ENCODE peak calls at places on chromosomes 5 and 9, in five cellular contexts. One of them, this sample, is unnamed.
A peak's percentile ranks its signal among the peaks of the same experiment; 100 is the strongest.

GRCh38 chr9:15936316-15936869 is 383.6 kb downstream of the CCDC171 start:
- DNase-seq in kidney: peak; percentile 38
- DNase-seq in EL: peak; percentile 61
- DNase-seq in mesendoderm: no peak
- DNase-seq in HFF-Myc: peak; percentile 70
- DNase-seq in this sample: no peak

GRCh38 chr9:114497727-114498382 is 7.4 kb downstream of the WHRN start:
- DNase-seq in kidney: no peak
- DNase-seq in EL: no peak
- DNase-seq in mesendoderm: no peak
- DNase-seq in HFF-Myc: no peak
- DNase-seq in this sample: no peak

GRCh38 chr9:99778308-99778707 is 43.4 kb upstream of the NR4A3 start:
- DNase-seq in kidney: no peak
- DNase-seq in EL: peak; percentile 79
- DNase-seq in mesendoderm: no peak
- DNase-seq in HFF-Myc: peak; percentile 48
- DNase-seq in this sample: no peak

GRCh38 chr9:135288054-135288453 is 191.5 kb upstream of the PPP1R26 start:
- DNase-seq in kidney: peak; percentile 55
- DNase-seq in EL: no peak
- DNase-seq in mesendoderm: no peak
- DNase-seq in HFF-Myc: no peak
- DNase-seq in this sample: no peak

GRCh38 chr9:87039809-87040392 is 92.6 kb upstream of the GAS1 start:
- DNase-seq in kidney: no peak
- DNase-seq in EL: peak; percentile 27
- DNase-seq in mesendoderm: no peak
- DNase-seq in HFF-Myc: no peak
- DNase-seq in this sample: no peak

GRCh38 chr9:14466429-14466818 is 152.5 kb upstream of the NFIB start:
- DNase-seq in kidney: no peak
- DNase-seq in EL: no peak
- DNase-seq in mesendoderm: no peak
- DNase-seq in HFF-Myc: no peak
- DNase-seq in this sample: no peak

GRCh38 chr9:133119461-133120342 is 1.3 kb downstream of the RALGDS start:
- DNase-seq in kidney: peak; percentile 80
- DNase-seq in EL: no peak
- DNase-seq in mesendoderm: no peak
- DNase-seq in HFF-Myc: no peak
- DNase-seq in this sample: no peak

GRCh38 chr9:77456829-77457437 is 191.2 kb downstream of the GNA14 start:
- DNase-seq in kidney: peak; percentile 85
- DNase-seq in EL: peak; percentile 90
- DNase-seq in mesendoderm: peak; percentile 95
- DNase-seq in HFF-Myc: peak; percentile 80
- DNase-seq in this sample: no peak

GRCh38 chr5:167050568-167051214 is 1240.8 kb upstream of the WWC1 start:
- DNase-seq in kidney: no peak
- DNase-seq in EL: peak; percentile 3
- DNase-seq in mesendoderm: peak; percentile 50
- DNase-seq in HFF-Myc: no peak
- DNase-seq in this sample: no peak

GRCh38 chr9:121434946-121435345 is 64.7 kb downstream of the GGTA1 start:
- DNase-seq in kidney: no peak
- DNase-seq in EL: peak; percentile 31
- DNase-seq in mesendoderm: no peak
- DNase-seq in HFF-Myc: no peak
- DNase-seq in this sample: no peak

GRCh38 chr5:176402684-176403083 is 13.7 kb downstream of the CLTB start:
- DNase-seq in kidney: no peak
- DNase-seq in EL: no peak
- DNase-seq in mesendoderm: no peak
- DNase-seq in HFF-Myc: no peak
- DNase-seq in this sample: no peak

GRCh38 chr5:150270546-150271295 is 18.9 kb downstream of the CAMK2A start:
- DNase-seq in kidney: no peak
- DNase-seq in EL: no peak
- DNase-seq in mesendoderm: peak; percentile 37
- DNase-seq in HFF-Myc: no peak
- DNase-seq in this sample: no peak

GRCh38 chr5:143383988-143384387 is 19.5 kb downstream of the NR3C1 start:
- DNase-seq in kidney: no peak
- DNase-seq in EL: no peak
- DNase-seq in mesendoderm: no peak
- DNase-seq in HFF-Myc: no peak
- DNase-seq in this sample: no peak

GRCh38 chr5:66197764-66198405 is 53.8 kb downstream of the SREK1 start:
- DNase-seq in kidney: no peak
- DNase-seq in EL: peak; percentile 25
- DNase-seq in mesendoderm: peak; percentile 45
- DNase-seq in HFF-Myc: no peak
- DNase-seq in this sample: no peak

GRCh38 chr5:54362992-54363630 is 52.7 kb upstream of the ARL15 start:
- DNase-seq in kidney: no peak
- DNase-seq in EL: peak; percentile 58
- DNase-seq in mesendoderm: no peak
- DNase-seq in HFF-Myc: no peak
- DNase-seq in this sample: no peak

GRCh38 chr9:123401879-123402513 is 46.0 kb downstream of the CRB2 start:
- DNase-seq in kidney: no peak
- DNase-seq in EL: peak; percentile 42
- DNase-seq in mesendoderm: peak; percentile 60
- DNase-seq in HFF-Myc: peak; percentile 35
- DNase-seq in this sample: no peak

GRCh38 chr5:178432421-178433272 is 157.5 kb downstream of the COL23A1 start:
- DNase-seq in kidney: no peak
- DNase-seq in EL: no peak
- DNase-seq in mesendoderm: no peak
- DNase-seq in HFF-Myc: no peak
- DNase-seq in this sample: no peak

GRCh38 chr5:146034127-146034526 is 71.2 kb downstream of the PLAC8L1 start:
- DNase-seq in kidney: no peak
- DNase-seq in EL: no peak
- DNase-seq in mesendoderm: no peak
- DNase-seq in HFF-Myc: no peak
- DNase-seq in this sample: no peak

GRCh38 chr5:72596956-72597355 is 89.7 kb upstream of the ZNF366 start:
- DNase-seq in kidney: no peak
- DNase-seq in EL: no peak
- DNase-seq in mesendoderm: no peak
- DNase-seq in HFF-Myc: no peak
- DNase-seq in this sample: no peak

GRCh38 chr9:37566716-37567115 is 9.5 kb downstream of the FBXO10 start:
- DNase-seq in kidney: no peak
- DNase-seq in EL: no peak
- DNase-seq in mesendoderm: no peak
- DNase-seq in HFF-Myc: no peak
- DNase-seq in this sample: no peak

GRCh38 chr9:85743290-85744128 is 1.8 kb upstream of the AGTPBP1 start:
- DNase-seq in kidney: peak; percentile 70
- DNase-seq in EL: peak; percentile 89
- DNase-seq in mesendoderm: peak; percentile 23
- DNase-seq in HFF-Myc: no peak
- DNase-seq in this sample: no peak

GRCh38 chr5:168874713-168875380 is 295.7 kb upstream of the PANK3 start:
- DNase-seq in kidney: no peak
- DNase-seq in EL: peak; percentile 33
- DNase-seq in mesendoderm: peak; percentile 89
- DNase-seq in HFF-Myc: no peak
- DNase-seq in this sample: no peak

GRCh38 chr9:16181539-16181938 is 628.7 kb downstream of the CCDC171 start:
- DNase-seq in kidney: no peak
- DNase-seq in EL: no peak
- DNase-seq in mesendoderm: no peak
- DNase-seq in HFF-Myc: no peak
- DNase-seq in this sample: no peak

GRCh38 chr5:36494756-36495637 is 111.4 kb upstream of the SLC1A3 start:
- DNase-seq in kidney: no peak
- DNase-seq in EL: peak; percentile 47
- DNase-seq in mesendoderm: no peak
- DNase-seq in HFF-Myc: no peak
- DNase-seq in this sample: peak; percentile 72

GRCh38 chr5:111232311-111233049 is 8.3 kb downstream of the CAMK4 start:
- DNase-seq in kidney: no peak
- DNase-seq in EL: no peak
- DNase-seq in mesendoderm: no peak
- DNase-seq in HFF-Myc: no peak
- DNase-seq in this sample: no peak

GRCh38 chr5:143593723-143594122 is 190.2 kb upstream of the NR3C1 start:
- DNase-seq in kidney: no peak
- DNase-seq in EL: no peak
- DNase-seq in mesendoderm: no peak
- DNase-seq in HFF-Myc: no peak
- DNase-seq in this sample: no peak

GRCh38 chr5:5572010-5572982 is 149.8 kb downstream of the ICE1 start:
- DNase-seq in kidney: peak; percentile 90
- DNase-seq in EL: no peak
- DNase-seq in mesendoderm: no peak
- DNase-seq in HFF-Myc: no peak
- DNase-seq in this sample: no peak

GRCh38 chr5:171647043-171647899 is 138.3 kb upstream of the SMIM23 start:
- DNase-seq in kidney: no peak
- DNase-seq in EL: peak; percentile 84
- DNase-seq in mesendoderm: peak; percentile 72
- DNase-seq in HFF-Myc: no peak
- DNase-seq in this sample: no peak

GRCh38 chr5:56476487-56476856 is 243.3 kb upstream of the ANKRD55 start:
- DNase-seq in kidney: no peak
- DNase-seq in EL: no peak
- DNase-seq in mesendoderm: no peak
- DNase-seq in HFF-Myc: no peak
- DNase-seq in this sample: no peak